ENCODE peak calls at places on chromosomes 3 and 15, in nine cellular contexts. F is skeletal muscle cell, W is amygdala, E is NCI-H1930, Y is transverse colon, I is pancreas, M is neural crest cell, G is T-cell, Q is mesothelial cell of epicardium. O is an unnamed sample.
A peak's percentile ranks its signal among the peaks of the same experiment; 100 is the strongest.

GRCh38 chr3:114872056-114872455 is 275.0 kb downstream of the ZBTB20 start:
- DNase-seq in F (peak; percentile 4), Y (no peak), G (no peak), I (no peak), Q (no peak), E (no peak), W (no peak), M (no peak), O (no peak)

GRCh38 chr3:10901293-10902010 is 85.4 kb downstream of the SLC6A11 start:
- DNase-seq in I (no peak), Y (no peak), E (no peak), Q (no peak), F (no peak), W (no peak), G (no peak), M (no peak), O (no peak)

GRCh38 chr15:90334304-90334731 is 17.8 kb upstream of the ZNF774 start:
- DNase-seq in I (no peak), Y (peak; percentile 30), W (no peak), E (no peak), F (no peak), G (no peak), M (no peak), Q (no peak), O (no peak)

GRCh38 chr3:11582123-11582968 is 61.4 kb downstream of the VGLL4 start:
- DNase-seq in M (no peak), Q (peak; percentile 67), E (no peak), F (peak; percentile 81), G (no peak), Y (peak; percentile 52), I (peak; percentile 68), W (peak; percentile 42), O (no peak)

GRCh38 chr3:170707899-170708298 is 122.0 kb upstream of the SLC7A14 start:
- DNase-seq in W (no peak), E (no peak), Y (no peak), M (no peak), G (no peak), Q (no peak), I (no peak), F (no peak), O (no peak)

GRCh38 chr3:16323737-16324136 is 58.7 kb downstream of the OXNAD1 start:
- DNase-seq in I (no peak), G (no peak), W (no peak), M (no peak), F (no peak), Q (no peak), E (no peak), Y (no peak), O (no peak)

GRCh38 chr3:119627461-119627860 is 29.8 kb downstream of the PLA1A start:
- DNase-seq in G (no peak), I (no peak), Q (no peak), F (no peak), Y (peak; percentile 28), M (no peak), E (no peak), W (no peak), O (no peak)

GRCh38 chr3:181887685-181888084 is 176.0 kb downstream of the SOX2 start:
- DNase-seq in Y (no peak), F (no peak), I (no peak), G (no peak), W (no peak), E (no peak), Q (no peak), M (no peak), O (no peak)

GRCh38 chr3:59775781-59776270 is 726.0 kb upstream of the CFAP20DC start:
- DNase-seq in Y (no peak), Q (no peak), W (no peak), G (no peak), E (no peak), F (no peak), I (no peak), M (no peak), O (no peak)

GRCh38 chr15:67331676-67332075 is 77.1 kb downstream of the IQCH start:
- DNase-seq in F (no peak), G (no peak), Y (no peak), Q (no peak), M (no peak), W (no peak), E (no peak), I (no peak), O (no peak)

GRCh38 chr15:92205255-92205739 is 188.4 kb upstream of the ST8SIA2 start:
- DNase-seq in W (no peak), G (no peak), I (no peak), Y (peak; percentile 14), M (no peak), E (no peak), Q (no peak), F (no peak), O (no peak)

GRCh38 chr15:45021331-45021730 is 1.7 kb upstream of the SORD start:
- DNase-seq in F (no peak), W (no peak), G (no peak), M (no peak), Q (no peak), Y (no peak), I (no peak), E (no peak), O (no peak)

GRCh38 chr3:137692803-137693431 is 71.2 kb upstream of the SOX14 start:
- DNase-seq in W (no peak), E (no peak), M (peak; percentile 38), G (no peak), Q (no peak), I (no peak), Y (no peak), F (no peak), O (no peak)

GRCh38 chr3:124964432-124964831 is 29.9 kb upstream of the MUC13 start:
- DNase-seq in G (no peak), W (no peak), Y (no peak), Q (no peak), E (no peak), I (no peak), M (no peak), F (peak; percentile 75), O (no peak)

GRCh38 chr15:65937476-65937875 is 68.2 kb downstream of the RAB11A start:
- DNase-seq in I (no peak), Y (no peak), F (no peak), E (no peak), G (no peak), Q (no peak), M (no peak), W (no peak), O (no peak)

GRCh38 chr3:13016083-13016725 is 57.0 kb downstream of the IQSEC1 start:
- DNase-seq in G (peak; percentile 34), F (no peak), Y (peak; percentile 82), M (no peak), E (no peak), W (no peak), Q (no peak), I (peak; percentile 52), O (peak; percentile 66)

GRCh38 chr3:162468791-162469190 is 972.2 kb downstream of the OTOL1 start:
- DNase-seq in G (no peak), M (no peak), I (no peak), Y (no peak), W (no peak), E (no peak), F (no peak), Q (no peak), O (no peak)

GRCh38 chr3:49385617-49386016 is 26.2 kb downstream of the RHOA start:
- DNase-seq in W (no peak), Q (no peak), I (no peak), G (no peak), Y (no peak), E (no peak), M (no peak), F (no peak), O (no peak)

GRCh38 chr15:78319588-78319987 is 20.2 kb upstream of the SKIC8 start:
- DNase-seq in F (no peak), W (no peak), M (no peak), G (no peak), Q (no peak), Y (no peak), E (no peak), I (no peak), O (no peak)

GRCh38 chr15:49282366-49282765 is 112.3 kb downstream of the GALK2 start:
- DNase-seq in E (no peak), Y (no peak), Q (no peak), W (no peak), G (no peak), M (no peak), I (no peak), F (peak; percentile 41), O (no peak)